ENCODE peak calls at places on chromosomes 1 and 21, in five cellular contexts. W, N, E, I and Q are unnamed samples.

GRCh38 chr1:26701266-26701994 is 5.6 kb downstream of the ARID1A start:
- DNase-seq in W (no peak), N (no peak), E (peak), I (no peak), Q (peak)

GRCh38 chr1:230735447-230735846 is 11.7 kb upstream of the CAPN9 start:
- DNase-seq in W (peak), N (no peak), E (no peak), I (no peak), Q (no peak)

GRCh38 chr1:68496680-68497357 is at the start of gene DEPDC1:
- DNase-seq in W (peak), N (peak), E (peak), I (peak), Q (peak)

GRCh38 chr1:63790989-63791388 is 17.2 kb downstream of the ROR1 start:
- DNase-seq in W (no peak), N (no peak), E (no peak), I (peak), Q (no peak)

GRCh38 chr1:18530567-18531502 is 50.1 kb downstream of the KLHDC7A start:
- DNase-seq in W (peak), N (peak), E (no peak), I (no peak), Q (no peak)

GRCh38 chr1:17158961-17159360 is 39.7 kb upstream of the PADI2 start:
- DNase-seq in W (no peak), N (no peak), E (no peak), I (no peak), Q (no peak)

GRCh38 chr1:220300442-220301121 is 28.3 kb upstream of the RAB3GAP2 start:
- DNase-seq in W (peak), N (peak), E (peak), I (peak), Q (peak)

GRCh38 chr1:33612877-33613487 is 140.5 kb downstream of the ZSCAN20 start:
- DNase-seq in W (peak), N (no peak), E (peak), I (peak), Q (peak)

GRCh38 chr1:22545126-22545525 is 18.2 kb upstream of the EPHA8 start:
- DNase-seq in W (no peak), N (no peak), E (no peak), I (no peak), Q (no peak)

GRCh38 chr1:230333590-230334446 is 92.3 kb downstream of the PGBD5 start:
- DNase-seq in W (no peak), N (no peak), E (no peak), I (no peak), Q (no peak)

GRCh38 chr1:186782791-186783190 is 46.0 kb upstream of the PLA2G4A start:
- DNase-seq in W (no peak), N (no peak), E (no peak), I (peak), Q (no peak)

GRCh38 chr1:25666437-25666836 is 49.8 kb downstream of the MAN1C1 start:
- DNase-seq in W (no peak), N (no peak), E (no peak), I (no peak), Q (no peak)

GRCh38 chr1:5343256-5344020 is 648.8 kb downstream of the NPHP4 start:
- DNase-seq in W (no peak), N (no peak), E (no peak), I (no peak), Q (no peak)

GRCh38 chr1:109919271-109919670 is 8.6 kb downstream of the CSF1 start:
- DNase-seq in W (peak), N (no peak), E (no peak), I (no peak), Q (no peak)

GRCh38 chr21:40194181-40194580 is 326.9 kb downstream of the PCP4 start:
- DNase-seq in W (no peak), N (no peak), E (no peak), I (no peak), Q (no peak)

GRCh38 chr1:90007979-90008404 is 13.1 kb downstream of the ZNF326 start:
- DNase-seq in W (no peak), N (no peak), E (no peak), I (no peak), Q (no peak)

GRCh38 chr1:246058478-246058877 is 448.6 kb downstream of the SMYD3 start:
- DNase-seq in W (no peak), N (no peak), E (peak), I (peak), Q (no peak)

GRCh38 chr1:11126544-11126943 is 26.9 kb upstream of the EXOSC10 start:
- DNase-seq in W (no peak), N (no peak), E (no peak), I (no peak), Q (no peak)

GRCh38 chr1:41442697-41443251 is 41.7 kb downstream of the EDN2 start:
- DNase-seq in W (no peak), N (no peak), E (no peak), I (peak), Q (no peak)

GRCh38 chr21:32423320-32423719 is 10.8 kb downstream of the EVA1C start:
- DNase-seq in W (no peak), N (no peak), E (peak), I (peak), Q (no peak)

GRCh38 chr1:44970317-44970716 is 16.1 kb downstream of the EIF2B3 start:
- DNase-seq in W (no peak), N (no peak), E (peak), I (peak), Q (no peak)

GRCh38 chr1:114457675-114458074 is 53.3 kb downstream of the TRIM33 start:
- DNase-seq in W (no peak), N (no peak), E (no peak), I (no peak), Q (no peak)

GRCh38 chr1:107669996-107670395 is 295.0 kb downstream of the VAV3 start:
- DNase-seq in W (peak), N (no peak), E (peak), I (peak), Q (no peak)

GRCh38 chr1:78090734-78091133 is 45.0 kb downstream of the GIPC2 start:
- DNase-seq in W (no peak), N (no peak), E (no peak), I (no peak), Q (no peak)

GRCh38 chr1:201318504-201319340 is 35.4 kb downstream of the PKP1 start:
- DNase-seq in W (peak), N (no peak), E (no peak), I (peak), Q (no peak)

GRCh38 chr21:26098758-26099157 is 71.8 kb downstream of the APP start:
- DNase-seq in W (no peak), N (no peak), E (no peak), I (peak), Q (no peak)

GRCh38 chr1:194533641-194534040 is 1347.2 kb upstream of the B3GALT2 start:
- DNase-seq in W (no peak), N (no peak), E (no peak), I (no peak), Q (no peak)

GRCh38 chr1:181777812-181778211 is 283.7 kb downstream of the ZNF648 start:
- DNase-seq in W (no peak), N (no peak), E (no peak), I (peak), Q (no peak)

GRCh38 chr1:1185101-1185765 is 11.6 kb downstream of the TTLL10 start:
- DNase-seq in W (peak), N (no peak), E (no peak), I (no peak), Q (no peak)

GRCh38 chr1:84632142-84632541 is 57.9 kb upstream of the CTBS start:
- DNase-seq in W (no peak), N (no peak), E (no peak), I (no peak), Q (no peak)

GRCh38 chr1:84635261-84635848 is 54.9 kb downstream of the SSX2IP start:
- DNase-seq in W (no peak), N (no peak), E (no peak), I (no peak), Q (no peak)

GRCh38 chr1:84632975-84633427 is 57.3 kb downstream of the SSX2IP start:
- DNase-seq in W (peak), N (no peak), E (peak), I (peak), Q (no peak)

GRCh38 chr1:84634536-84635205 is 55.6 kb downstream of the SSX2IP start:
- DNase-seq in W (peak), N (no peak), E (no peak), I (peak), Q (no peak)
- H3K4me3 ChIP-seq in W (no peak), N (no peak), E (no peak), I (no peak), Q (no peak)

DNA sequence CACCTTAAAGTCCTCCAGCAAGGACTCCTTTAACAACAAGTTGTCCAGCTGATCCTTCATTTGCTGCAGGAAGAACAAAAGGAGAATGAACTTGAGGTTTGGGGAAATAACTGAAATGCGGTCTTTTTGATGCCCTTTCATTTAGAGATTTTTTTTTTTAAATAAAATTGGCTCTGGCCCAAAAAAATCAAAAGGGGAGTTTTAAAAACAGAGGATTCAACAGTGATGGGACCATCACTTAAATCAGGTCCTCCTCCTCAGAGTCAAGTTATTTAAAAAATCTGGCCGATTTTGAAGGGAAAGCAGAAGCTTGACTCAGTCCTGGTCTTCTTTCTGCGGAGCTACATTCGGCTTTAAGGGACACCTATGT is 765 bp downstream of the IL19 start:
- DNase-seq in W (no peak), N (no peak), E (no peak), I (no peak), Q (no peak)
- H3K4me3 ChIP-seq in W (no peak), N (no peak), E (no peak), I (no peak), Q (no peak)

GRCh38 chr1:100736766-100737165 is 17.2 kb downstream of the VCAM1 start:
- DNase-seq in W (no peak), N (no peak), E (peak), I (peak), Q (peak)

GRCh38 chr1:100731758-100732157 is 12.2 kb downstream of the VCAM1 start:
- DNase-seq in W (no peak), N (no peak), E (no peak), I (no peak), Q (no peak)

GRCh38 chr1:100736324-100736723 is 16.8 kb downstream of the VCAM1 start:
- DNase-seq in W (no peak), N (no peak), E (peak), I (no peak), Q (no peak)

GRCh38 chr1:100734716-100735115 is 15.2 kb downstream of the VCAM1 start:
- DNase-seq in W (no peak), N (no peak), E (peak), I (peak), Q (no peak)

DNA sequence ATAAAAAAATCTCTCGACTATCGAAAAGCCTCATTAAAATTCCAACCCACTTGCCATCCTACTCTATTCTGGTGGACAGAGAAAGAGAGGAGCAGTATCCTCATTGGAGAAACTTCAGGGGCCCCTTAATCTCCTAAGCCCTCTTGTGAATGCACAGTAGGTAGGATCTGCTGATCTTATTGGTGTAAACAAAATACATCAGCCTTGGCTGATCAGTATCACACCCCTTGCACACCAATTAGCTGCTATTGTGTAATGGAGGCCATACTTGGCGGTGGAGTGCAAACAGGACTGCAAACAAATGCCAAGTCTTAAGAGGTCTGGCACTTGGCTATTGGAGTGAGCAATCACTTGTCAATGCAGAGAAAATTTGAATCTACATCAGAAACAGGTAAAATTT is 15.7 kb downstream of the VCAM1 start:
- DNase-seq in W (no peak), N (no peak), E (no peak), I (no peak), Q (no peak)
- H3K4me3 ChIP-seq in W (no peak), N (no peak), E (no peak), I (no peak), Q (no peak)

GRCh38 chr1:7896994-7897393 is 43.6 kb downstream of the TNFRSF9 start:
- DNase-seq in W (no peak), N (no peak), E (no peak), I (no peak), Q (no peak)

GRCh38 chr1:7898962-7899361 is 41.7 kb downstream of the TNFRSF9 start:
- DNase-seq in W (no peak), N (no peak), E (no peak), I (no peak), Q (no peak)

GRCh38 chr1:7899741-7900140 is 40.9 kb downstream of the TNFRSF9 start:
- DNase-seq in W (no peak), N (no peak), E (peak), I (peak), Q (no peak)

GRCh38 chr1:7905262-7905661 is 35.4 kb downstream of the TNFRSF9 start:
- DNase-seq in W (no peak), N (no peak), E (no peak), I (no peak), Q (no peak)

GRCh38 chr1:7902478-7903084 is 38.1 kb downstream of the TNFRSF9 start:
- DNase-seq in W (peak), N (no peak), E (peak), I (peak), Q (peak)
- H3K4me3 ChIP-seq in W (peak), N (peak), E (no peak), I (no peak), Q (peak)

GRCh38 chr21:34882719-34883131 is 166.4 kb downstream of the RUNX1 start:
- DNase-seq in W (no peak), N (no peak), E (no peak), I (no peak), Q (no peak)
- H3K4me3 ChIP-seq in W (no peak), N (no peak), E (peak), I (peak), Q (no peak)

GRCh38 chr1:98104285-98104684 is 183.5 kb upstream of the DPYD start:
- DNase-seq in W (no peak), N (no peak), E (peak), I (no peak), Q (no peak)
- H3K4me3 ChIP-seq in W (no peak), N (no peak), E (no peak), I (no peak), Q (no peak)

GRCh38 chr1:241738710-241739109 is 86.6 kb downstream of the WDR64 start:
- DNase-seq in W (no peak), N (no peak), E (no peak), I (no peak), Q (no peak)
- H3K4me3 ChIP-seq in W (no peak), N (no peak), E (no peak), I (no peak), Q (no peak)

GRCh38 chr1:38014171-38014570 is 1.6 kb downstream of the UTP11 start:
- DNase-seq in W (no peak), N (no peak), E (no peak), I (no peak), Q (no peak)

GRCh38 chr1:38015978-38016640 is 3.6 kb downstream of the UTP11 start:
- DNase-seq in W (no peak), N (no peak), E (peak), I (no peak), Q (no peak)

GRCh38 chr1:38013027-38013588 is 574 bp downstream of the UTP11 start:
- DNase-seq in W (no peak), N (no peak), E (peak), I (peak), Q (no peak)

GRCh38 chr1:38018864-38019343 is 6.4 kb downstream of the UTP11 start:
- DNase-seq in W (no peak), N (no peak), E (peak), I (no peak), Q (no peak)

DNA sequence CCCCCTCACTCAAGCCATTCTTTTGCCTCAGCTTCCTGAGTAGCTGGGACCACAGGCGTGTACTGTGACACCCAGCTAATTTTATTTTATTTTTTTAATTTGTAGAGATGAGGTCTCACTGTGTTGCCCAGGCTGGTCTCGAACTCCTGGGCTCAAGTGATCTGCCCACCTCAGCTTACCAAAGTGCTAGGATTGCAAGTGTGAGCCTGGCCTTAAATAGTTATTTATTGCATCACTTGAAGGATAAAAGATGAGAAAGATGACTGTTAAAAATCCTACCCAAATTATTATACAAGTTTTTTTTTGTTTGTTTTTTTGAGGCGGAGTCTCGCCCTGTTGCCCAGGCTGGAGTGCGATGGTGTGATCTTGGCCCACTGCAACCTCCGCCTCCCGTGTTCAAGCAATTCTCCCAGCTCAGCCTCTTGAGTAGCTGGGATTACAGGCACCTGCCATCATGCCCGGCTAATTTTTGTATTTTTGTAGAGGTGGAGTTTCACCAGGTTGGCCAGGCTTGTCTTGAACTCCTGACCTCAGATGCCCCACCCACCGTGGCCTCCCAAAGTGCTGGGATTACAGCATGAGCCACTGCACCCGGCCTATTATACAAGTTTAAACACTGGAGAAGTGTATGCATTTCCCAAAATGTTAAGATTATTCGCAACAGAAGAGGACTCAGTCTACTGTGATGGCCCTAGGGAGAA is 2.3 kb downstream of the UTP11 start:
- DNase-seq in W (no peak), N (no peak), E (no peak), I (no peak), Q (no peak)
- H3K4me3 ChIP-seq in W (no peak), N (no peak), E (no peak), I (no peak), Q (no peak)